ENCODE peak calls at places on chromosomes 12 and 14, in six cellular contexts. S, R, J, M, T and H are unnamed samples.

GRCh38 chr12:112091563-112091962 is 17.0 kb downstream of the NAA25 start:
- DNase-seq in S (no peak), R (no peak), J (no peak), M (no peak), T (no peak), H (no peak)

GRCh38 chr12:84874125-84874824 is 38.3 kb downstream of the SLC6A15 start:
- DNase-seq in S (peak), R (no peak), J (peak), M (peak), T (no peak), H (peak)

GRCh38 chr14:36676236-36676635 is 14.6 kb downstream of the PAX9 start:
- DNase-seq in S (no peak), R (no peak), J (peak), M (no peak), T (no peak), H (no peak)

GRCh38 chr12:121295123-121295745 is 1.3 kb downstream of the CAMKK2 start:
- DNase-seq in S (no peak), R (no peak), J (peak), M (no peak), T (peak), H (no peak)

GRCh38 chr12:91142184-91142583 is 30.9 kb upstream of the LUM start:
- DNase-seq in S (no peak), R (no peak), J (no peak), M (peak), T (no peak), H (no peak)

GRCh38 chr12:54370218-54370730 is 6.0 kb upstream of the GPR84 start:
- DNase-seq in S (peak), R (peak), J (peak), M (peak), T (no peak), H (peak)

GRCh38 chr12:116959845-116960514 is 49.2 kb downstream of the FBXW8 start:
- DNase-seq in S (no peak), R (no peak), J (no peak), M (no peak), T (no peak), H (no peak)

GRCh38 chr12:47270782-47271664 is 191.3 kb upstream of the AMIGO2 start:
- DNase-seq in S (peak), R (no peak), J (no peak), M (peak), T (no peak), H (peak)

GRCh38 chr12:101830391-101831325 is at the start of gene GNPTAB:
- DNase-seq in S (peak), R (peak), J (peak), M (peak), T (peak), H (peak)

GRCh38 chr14:95896628-95897027 is 20.0 kb downstream of the TUNAR start:
- DNase-seq in S (no peak), R (no peak), J (no peak), M (no peak), T (no peak), H (no peak)

GRCh38 chr12:27462151-27462694 is 15.7 kb downstream of the SMCO2 start:
- DNase-seq in S (no peak), R (no peak), J (no peak), M (peak), T (no peak), H (peak)
- H3K4me3 ChIP-seq in S (no peak), R (no peak), J (no peak), M (no peak), T (no peak), H (no peak)

DNA sequence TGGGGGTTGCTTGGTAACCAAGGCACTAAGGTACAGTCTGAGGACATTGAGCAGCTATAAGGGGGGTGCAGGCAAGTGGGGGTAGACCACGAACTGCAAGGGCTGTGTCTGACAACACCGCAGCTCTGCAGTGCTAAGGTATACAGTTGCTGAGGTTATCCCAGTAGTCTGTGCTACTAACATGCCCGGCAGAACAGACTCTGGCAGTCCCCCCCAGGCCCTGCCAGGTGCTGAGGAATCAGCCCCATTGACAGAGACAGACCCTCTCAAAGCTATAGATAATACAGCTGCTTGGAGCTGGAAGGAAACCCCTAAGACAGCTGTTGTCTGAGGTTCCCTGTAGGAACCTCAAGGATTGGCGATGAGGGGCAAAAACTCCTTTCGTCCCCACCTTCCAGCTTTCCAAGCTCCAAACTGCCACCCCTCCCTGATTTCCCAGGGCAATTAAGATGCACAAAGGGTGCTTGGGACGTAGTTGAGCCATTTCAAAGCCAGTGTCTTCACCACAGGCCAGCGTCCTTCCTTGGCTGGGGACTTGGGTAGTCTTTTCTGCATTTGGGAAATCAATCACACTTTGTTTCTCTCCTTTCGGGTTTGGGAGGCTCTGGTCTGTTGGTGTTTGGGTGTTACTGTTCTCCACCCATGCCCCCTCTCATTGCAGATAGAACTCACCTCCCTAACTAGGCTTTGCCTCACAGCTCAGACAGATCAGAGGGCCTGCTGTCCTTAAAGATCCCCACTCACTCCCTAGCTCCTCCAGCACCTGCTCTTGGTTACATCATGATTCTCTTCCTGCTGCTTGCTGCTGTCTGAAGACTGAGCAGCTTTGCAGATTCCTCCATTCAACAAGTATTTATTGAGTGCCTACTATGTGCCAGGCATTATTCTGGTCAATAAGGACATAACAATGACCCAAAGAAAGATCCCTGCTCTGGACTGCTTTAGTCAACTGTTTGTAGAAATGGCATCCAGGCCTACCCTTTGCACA is 2.0 kb upstream of the MYH7 start:
- DNase-seq in S (no peak), R (no peak), J (no peak), M (no peak), T (no peak), H (no peak)
- TF ChIP-seq CTCF in S (no peak), R (no peak), J (no peak), M (no peak), T (no peak), H (no peak)

DNA sequence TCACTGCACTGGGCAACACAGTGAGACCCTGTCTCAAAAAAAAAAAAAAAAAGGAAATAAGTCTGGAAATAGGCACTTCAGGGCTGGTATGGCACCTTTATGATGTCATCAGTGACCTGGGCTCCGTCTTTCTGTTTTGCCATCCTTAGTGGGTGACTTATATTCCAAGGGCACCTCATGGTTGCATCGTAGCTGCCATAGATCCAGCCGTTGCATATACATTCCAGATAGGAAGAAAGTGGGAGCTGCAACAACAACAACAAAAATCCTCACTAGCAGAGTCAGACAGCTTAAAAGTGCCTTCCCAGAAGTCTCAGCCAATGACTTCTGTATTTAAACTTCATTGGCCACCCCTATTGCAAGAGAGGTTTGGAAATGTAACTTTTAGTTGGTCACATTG is 26.4 kb downstream of the MYL2 start:
- DNase-seq in S (no peak), R (no peak), J (no peak), M (no peak), T (no peak), H (no peak)
- H3K4me3 ChIP-seq in S (no peak), R (no peak), J (peak), M (no peak), T (no peak), H (no peak)

GRCh38 chr14:64628940-64629403 is 75.3 kb upstream of the PLEKHG3 start:
- DNase-seq in S (peak), R (no peak), J (no peak), M (peak), T (no peak), H (peak)
- TF ChIP-seq CTCF in S (peak), R (no peak), J (no peak), M (no peak), T (no peak), H (no peak)